ENCODE peak calls at places on chromosomes 4 and X, in six cellular contexts. S is thyroid gland, D is stomach, X is Peyer's patch, A is A549, K is uterus. B is an unnamed sample.

GRCh38 chr4:172245493-172245892 is 432.3 kb downstream of the GALNTL6 start:
- DNase-seq in K (no peak), D (no peak), S (no peak), X (no peak), A (no peak), B (no peak)

GRCh38 chr4:116849620-116850019 is 235.8 kb downstream of the TRAM1L1 start:
- DNase-seq in A (no peak), S (no peak), X (no peak), D (no peak), K (no peak), B (no peak)

GRCh38 chrX:140508958-140509357 is 4.1 kb upstream of the SOX3 start:
- DNase-seq in A (no peak), S (no peak), X (no peak), K (no peak), D (no peak), B (no peak)

GRCh38 chr4:83704786-83705185 is 168.9 kb downstream of the GPAT3 start:
- DNase-seq in A (no peak), K (no peak), S (no peak), D (no peak), X (no peak), B (no peak)

GRCh38 chr4:22848332-22848731 is 155.6 kb downstream of the GBA3 start:
- DNase-seq in A (no peak), S (no peak), X (no peak), D (no peak), K (no peak), B (no peak)

GRCh38 chrX:72243472-72243871 is 4.6 kb upstream of the ERCC6L start:
- DNase-seq in D (no peak), S (no peak), K (no peak), X (no peak), A (no peak), B (no peak)

GRCh38 chrX:119503484-119503861 is 35.2 kb downstream of the SLC25A5 start:
- DNase-seq in A (peak), K (no peak), D (peak), S (peak), X (no peak), B (no peak)

GRCh38 chr4:106149026-106149425 is 167.0 kb downstream of the TBCK start:
- DNase-seq in K (no peak), D (no peak), A (no peak), X (no peak), S (no peak), B (no peak)

GRCh38 chr4:107999932-108000539 is 10.3 kb downstream of the HADH start:
- DNase-seq in K (no peak), X (no peak), S (no peak), A (no peak), D (no peak), B (no peak)

GRCh38 chr4:159358226-159358625 is 255.3 kb downstream of the RAPGEF2 start:
- DNase-seq in X (no peak), K (no peak), D (no peak), A (no peak), S (no peak), B (no peak)

GRCh38 chr4:150431221-150431620 is 150.7 kb upstream of the MAB21L2 start:
- DNase-seq in D (no peak), K (no peak), S (no peak), X (no peak), A (no peak), B (no peak)

GRCh38 chrX:2391869-2392606 is 108.7 kb downstream of the DHRSX start:
- DNase-seq in D (no peak), S (no peak), X (no peak), A (peak), K (no peak), B (no peak)

GRCh38 chr4:115433501-115433900 is 320.1 kb upstream of the NDST4 start:
- DNase-seq in A (no peak), S (no peak), X (no peak), K (no peak), D (no peak), B (no peak)

GRCh38 chr4:84877051-84877833 is 89.2 kb downstream of the WDFY3 start:
- DNase-seq in S (no peak), X (no peak), K (no peak), D (no peak), A (no peak), B (no peak)

GRCh38 chrX:41047878-41048534 is 37.2 kb upstream of the USP9X start:
- DNase-seq in S (no peak), X (no peak), D (no peak), K (no peak), A (no peak), B (no peak)

GRCh38 chr4:108730579-108730978 is 32.3 kb downstream of the ETNPPL start:
- DNase-seq in A (no peak), S (no peak), D (no peak), X (no peak), K (no peak), B (no peak)

GRCh38 chrX:9416562-9417319 is 48.1 kb upstream of the TBL1X start:
- DNase-seq in D (no peak), K (no peak), A (no peak), X (no peak), S (no peak), B (no peak)

GRCh38 chr4:30837131-30837539 is 117.0 kb downstream of the PCDH7 start:
- DNase-seq in K (no peak), S (no peak), X (no peak), A (no peak), D (no peak), B (no peak)

GRCh38 chr4:139603576-139604387 is 47.8 kb upstream of the SETD7 start:
- DNase-seq in A (peak), K (no peak), S (peak), X (no peak), D (no peak), B (peak)

GRCh38 chr4:101349346-101350064 is 2.2 kb upstream of the PPP3CA start:
- DNase-seq in K (peak), D (peak), X (no peak), S (peak), A (no peak), B (peak)

GRCh38 chr4:168528131-168528949 is 31.5 kb downstream of the PALLD start:
- DNase-seq in X (no peak), S (no peak), K (no peak), D (no peak), A (peak), B (no peak)

GRCh38 chr4:17688011-17688441 is 73.6 kb downstream of the MED28 start:
- DNase-seq in S (no peak), X (no peak), A (no peak), K (no peak), D (no peak), B (no peak)

GRCh38 chrX:114584983-114585842 is 1.3 kb downstream of the HTR2C start:
- DNase-seq in A (no peak), S (no peak), K (no peak), X (no peak), D (no peak), B (no peak)

GRCh38 chrX:77160301-77160700 is 286.9 kb upstream of the FGF16 start:
- DNase-seq in X (no peak), K (no peak), A (no peak), S (no peak), D (no peak), B (no peak)

GRCh38 chr4:3231431-3231980 is 17.5 kb upstream of the MSANTD1 start:
- DNase-seq in D (no peak), A (no peak), X (no peak), S (no peak), K (no peak), B (no peak)

GRCh38 chr4:34649716-34650115 is 1594.6 kb downstream of the ARAP2 start:
- DNase-seq in A (no peak), S (no peak), K (no peak), X (no peak), D (no peak), B (no peak)

GRCh38 chrX:110059410-110059809 is 56.5 kb downstream of the TMEM164 start:
- DNase-seq in S (no peak), X (no peak), K (no peak), A (no peak), D (no peak), B (no peak)

GRCh38 chr4:140595065-140595464 is 26.3 kb upstream of the UCP1 start:
- DNase-seq in K (no peak), S (peak), A (peak), D (peak), X (no peak), B (no peak)

GRCh38 chr4:82491251-82491960 is 61.0 kb downstream of the ENOPH1 start:
- DNase-seq in A (no peak), K (no peak), D (peak), S (no peak), X (no peak), B (no peak)

GRCh38 chrX:34654939-34655338 is 2.1 kb downstream of the TMEM47 start:
- DNase-seq in A (no peak), K (no peak), X (no peak), S (no peak), D (no peak), B (no peak)

GRCh38 chrX:34656467-34656841 is 631 bp downstream of the TMEM47 start:
- DNase-seq in A (no peak), D (no peak), X (no peak), K (peak), S (no peak), B (peak)

GRCh38 chrX:34655496-34656258 is 1.4 kb downstream of the TMEM47 start:
- DNase-seq in S (peak), X (no peak), K (peak), D (no peak), A (no peak), B (no peak)

GRCh38 chrX:34658316-34658715 is 1.2 kb upstream of the TMEM47 start:
- DNase-seq in K (no peak), A (no peak), S (no peak), X (no peak), D (no peak), B (no peak)

DNA sequence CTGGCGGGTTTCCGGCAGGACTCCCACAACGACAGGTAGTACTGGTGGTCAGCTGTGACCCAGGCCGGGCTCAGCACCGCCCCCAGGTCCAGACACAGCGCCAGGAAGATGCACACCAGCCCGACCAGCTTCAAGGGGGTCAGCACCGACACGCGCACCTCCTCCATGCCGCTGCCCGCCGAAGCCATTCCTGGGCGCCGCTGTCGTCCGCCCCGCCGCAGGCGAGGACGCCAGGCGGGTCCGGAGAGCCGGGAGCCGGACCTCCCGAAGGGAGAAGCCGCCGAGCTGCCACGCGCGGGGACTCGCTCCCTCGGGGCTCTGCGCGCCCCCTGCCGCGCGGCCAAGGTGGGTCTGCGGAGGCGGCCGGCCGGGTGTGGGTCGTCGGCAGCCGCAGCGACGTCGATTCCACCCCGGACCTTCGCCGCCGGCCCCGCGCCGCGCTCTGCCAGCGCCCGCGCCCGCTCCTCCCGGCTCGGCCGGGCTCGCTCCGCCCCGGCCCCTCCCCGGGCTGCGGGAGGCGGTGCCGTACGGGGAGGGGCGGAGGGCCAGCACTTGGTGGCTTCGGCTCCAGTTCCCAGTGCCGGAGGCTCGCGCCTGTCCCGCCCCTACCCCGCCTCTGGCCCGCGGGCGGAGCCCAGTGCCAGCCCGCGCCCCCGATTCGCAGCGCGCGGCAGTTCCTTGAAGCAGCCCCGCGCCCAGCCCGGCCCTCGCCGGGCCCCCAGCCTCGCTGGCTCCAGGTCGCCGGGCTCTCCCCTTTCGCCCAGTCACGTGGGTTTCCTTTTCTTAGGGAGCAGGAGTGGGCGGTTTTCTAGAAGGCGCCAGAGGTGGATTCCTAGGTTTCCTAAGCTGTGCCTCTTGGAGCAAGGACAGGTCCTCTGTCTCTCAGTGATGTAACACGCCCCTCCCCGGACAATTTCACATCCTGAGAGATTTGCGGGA is at the start of gene TMEM47:
- DNase-seq in K (peak), S (peak), D (peak), A (peak), X (no peak), B (peak)
- TF ChIP-seq POLR2A in K (peak), S (peak), D (no peak), A (peak), X (peak), B (peak)

GRCh38 chr4:153345011-153345981 is 808 bp downstream of the MND1 start:
- DNase-seq in K (peak), A (peak), X (peak), D (no peak), S (peak), B (peak)

GRCh38 chr4:153346031-153346430 is 1.5 kb downstream of the MND1 start:
- DNase-seq in X (no peak), D (no peak), K (no peak), A (no peak), S (no peak), B (no peak)

GRCh38 chr4:153342751-153343552 is 1.5 kb upstream of the MND1 start:
- DNase-seq in A (no peak), X (no peak), D (no peak), K (no peak), S (no peak), B (no peak)

GRCh38 chr4:153346563-153346962 is 2.1 kb downstream of the MND1 start:
- DNase-seq in S (no peak), D (no peak), K (no peak), X (no peak), A (no peak), B (no peak)

GRCh38 chr4:153344131-153345010 is at the start of gene MND1:
- DNase-seq in X (peak), S (peak), K (peak), D (peak), A (peak), B (peak)
- TF ChIP-seq POLR2A in X (no peak), S (no peak), K (no peak), D (no peak), A (peak), B (no peak)

GRCh38 chr4:119302073-119302832 is 19.7 kb downstream of the FABP2 start:
- DNase-seq in D (no peak), S (no peak), A (no peak), K (no peak), X (no peak), B (no peak)

GRCh38 chr4:119300072-119300387 is 21.9 kb downstream of the FABP2 start:
- DNase-seq in K (peak), X (peak), S (peak), A (peak), D (peak), B (peak)

GRCh38 chr4:119297795-119298194 is 24.1 kb downstream of the FABP2 start:
- DNase-seq in D (no peak), K (no peak), A (no peak), S (no peak), X (no peak), B (no peak)

GRCh38 chr4:119299221-119300071 is 22.5 kb downstream of the FABP2 start:
- DNase-seq in D (no peak), S (no peak), X (peak), A (no peak), K (no peak), B (no peak)

DNA sequence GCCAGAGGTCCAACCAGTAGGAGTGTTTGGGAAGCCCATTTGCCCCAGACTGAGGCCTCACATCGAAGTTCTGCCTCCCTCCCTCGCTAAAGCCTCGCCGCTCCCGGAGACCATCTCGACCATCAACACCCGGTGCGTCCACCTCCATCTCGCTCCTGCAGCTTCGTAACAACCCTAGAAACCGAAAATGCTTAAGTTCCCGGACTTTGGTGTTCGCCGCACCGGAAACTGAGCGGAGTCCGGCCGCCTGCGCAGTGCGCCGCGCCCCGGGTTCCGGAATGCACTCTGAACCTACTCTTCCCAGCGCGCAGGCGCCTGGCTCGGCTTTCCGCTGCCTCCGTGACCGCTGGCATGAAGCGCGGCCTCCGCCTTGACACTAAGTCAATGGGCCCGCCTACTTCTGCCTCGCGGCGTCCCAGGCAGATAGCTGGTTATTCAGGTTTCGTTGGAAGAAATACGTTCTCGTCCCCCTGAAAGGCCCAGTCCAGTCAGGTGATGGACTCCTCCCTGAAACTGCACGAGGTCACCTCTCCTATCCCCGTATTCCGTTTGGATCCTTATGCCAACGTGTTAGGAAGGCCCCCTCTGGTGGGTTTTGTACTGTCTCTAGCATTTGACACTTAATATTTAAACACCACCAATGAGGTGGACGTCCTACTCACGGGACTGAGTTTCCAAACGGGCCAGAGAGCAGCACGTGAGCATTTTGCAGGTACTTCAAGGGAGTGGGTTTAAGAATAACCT is 21.4 kb downstream of the FABP2 start:
- DNase-seq in K (peak), X (peak), D (peak), S (peak), A (peak), B (peak)
- TF ChIP-seq POLR2A in K (peak), X (peak), D (no peak), S (peak), A (peak), B (no peak)

GRCh38 chr4:8191136-8191747 is 7.8 kb upstream of the SH3TC1 start:
- DNase-seq in D (peak), X (no peak), A (no peak), S (peak), K (peak), B (peak)
- TF ChIP-seq POLR2A in D (no peak), X (no peak), A (no peak), S (no peak), K (no peak), B (no peak)

GRCh38 chrX:130111220-130111934 is 1.1 kb upstream of the ELF4 start:
- DNase-seq in K (no peak), S (no peak), X (no peak), D (no peak), A (no peak), B (no peak)

GRCh38 chrX:130111935-130112221 is 1.6 kb upstream of the ELF4 start:
- DNase-seq in S (no peak), X (no peak), D (no peak), K (no peak), A (no peak), B (no peak)

GRCh38 chrX:130108647-130109428 is 1.5 kb downstream of the ELF4 start:
- DNase-seq in K (no peak), X (peak), D (no peak), A (peak), S (no peak), B (peak)

GRCh38 chrX:130109429-130110378 is 593 bp downstream of the ELF4 start:
- DNase-seq in K (no peak), D (no peak), A (no peak), S (peak), X (no peak), B (no peak)

GRCh38 chrX:130110379-130111219 is at the start of gene ELF4:
- DNase-seq in D (peak), K (peak), X (peak), S (peak), A (peak), B (peak)
- TF ChIP-seq POLR2A in D (no peak), K (no peak), X (peak), S (no peak), A (peak), B (no peak)

GRCh38 chr4:7043521-7044414 is 596 bp downstream of the TADA2B start:
- DNase-seq in K (peak), A (peak), X (peak), D (peak), S (peak), B (peak)
- TF ChIP-seq POLR2A in K (peak), A (no peak), X (peak), D (no peak), S (peak), B (no peak)